ENCODE peak calls at places on chromosomes 4 and X, in four cellular contexts. T, L, H and N are unnamed samples.

GRCh38 chr4:4763815-4764202 is 95.7 kb upstream of the MSX1 start:
- DNase-seq in T (no peak), L (no peak), H (peak; percentile 25), N (no peak)

GRCh38 chr4:39855909-39856512 is 121.7 kb downstream of the PDS5A start:
- DNase-seq in T (no peak), L (peak; percentile 4), H (no peak), N (no peak)

GRCh38 chr4:108982786-108983185 is 219.9 kb upstream of the ETNPPL start:
- DNase-seq in T (no peak), L (no peak), H (no peak), N (no peak)

GRCh38 chr4:95761441-95761840 is 78.5 kb upstream of the PDHA2 start:
- DNase-seq in T (no peak), L (no peak), H (no peak), N (no peak)

GRCh38 chrX:93874554-93874953 is 200.5 kb downstream of the FAM133A start:
- DNase-seq in T (peak; percentile 16), L (peak; percentile 22), H (peak; percentile 1), N (peak; percentile 31)

GRCh38 chr4:121273191-121273590 is 107.6 kb downstream of the QRFPR start:
- DNase-seq in T (no peak), L (no peak), H (no peak), N (no peak)

GRCh38 chr4:16237715-16238114 is 11.4 kb upstream of the TAPT1 start:
- DNase-seq in T (no peak), L (no peak), H (no peak), N (no peak)

GRCh38 chr4:128315756-128316520 is 28.3 kb upstream of the PGRMC2 start:
- DNase-seq in T (no peak), L (no peak), H (no peak), N (no peak)

GRCh38 chrX:47361538-47362511 is 8.6 kb upstream of the ZNF157 start:
- DNase-seq in T (peak; percentile 80), L (peak; percentile 16), H (peak; percentile 67), N (peak; percentile 78)
- TF ChIP-seq FOXJ3 in T (no peak), L (no peak), H (no peak), N (no peak)

DNA sequence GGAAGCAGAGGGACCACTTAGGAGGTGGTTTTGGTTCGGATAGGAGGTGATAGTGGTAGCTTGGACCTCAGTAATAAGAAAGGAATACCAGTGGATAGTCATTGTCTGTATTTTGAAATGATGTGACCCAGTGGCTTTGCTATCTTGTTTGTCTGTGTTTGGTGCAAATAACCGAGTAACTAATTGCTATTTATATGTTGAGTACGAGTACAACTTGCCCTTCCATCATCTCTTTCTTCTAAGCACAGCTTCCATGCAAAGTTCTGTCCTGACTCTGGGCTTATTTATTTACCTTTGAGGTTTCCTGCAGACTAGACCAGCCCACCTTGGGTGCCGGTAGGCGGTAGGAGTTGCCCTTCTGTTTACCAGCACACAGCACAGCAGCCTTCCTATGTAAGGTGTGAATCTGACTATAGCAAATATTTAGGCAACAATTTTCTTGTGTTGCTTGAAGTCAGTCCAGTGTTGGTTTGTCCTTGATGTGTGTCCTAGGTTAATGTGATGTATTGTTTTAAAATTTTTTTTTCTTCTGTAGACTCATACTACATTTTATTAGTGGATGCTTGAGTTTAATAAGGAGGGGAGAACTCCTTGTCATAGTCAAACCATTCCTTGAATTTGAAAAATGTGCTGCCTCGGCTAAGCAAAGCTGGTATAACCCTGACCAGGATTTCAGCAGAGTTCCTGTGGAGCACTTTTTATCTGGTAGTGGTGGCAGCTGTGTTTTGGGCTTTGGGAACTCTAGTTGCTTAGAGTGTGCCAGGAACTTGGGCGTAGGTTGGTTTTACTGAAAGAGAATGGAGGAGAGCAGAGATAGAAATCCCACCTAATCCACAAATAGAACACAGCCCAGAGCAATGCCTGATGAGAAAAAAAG is 21.9 kb downstream of the PTTG2 start:
- DNase-seq in T (no peak), L (no peak), H (peak; percentile 28), N (no peak)
- TF ChIP-seq FOXJ3 in T (no peak), L (no peak), H (no peak), N (no peak)

DNA sequence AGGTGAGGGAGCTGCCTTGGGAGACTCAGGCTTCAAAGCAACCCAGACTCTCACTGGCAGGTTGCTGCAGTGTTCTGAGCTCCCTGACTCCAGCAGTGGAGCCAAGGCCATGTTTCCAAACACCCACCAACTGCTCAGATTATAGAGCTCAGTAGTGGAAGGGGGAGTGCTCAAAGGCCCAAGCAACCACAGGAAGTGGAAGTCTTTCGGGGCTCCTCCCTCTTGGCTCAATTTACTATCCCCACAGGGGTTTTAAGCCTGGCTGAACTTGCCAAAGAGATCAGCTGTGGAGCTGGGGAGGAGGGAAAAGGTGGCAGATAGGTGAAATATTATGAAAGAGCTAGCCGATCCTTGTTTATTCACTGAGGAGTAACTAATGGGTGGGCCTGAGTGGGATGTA is 82.5 kb downstream of the HPRT1 start:
- DNase-seq in T (no peak), L (peak; percentile 52), H (no peak), N (no peak)
- TF ChIP-seq FOXJ3 in T (no peak), L (no peak), H (no peak), N (no peak)

GRCh38 chr4:135243960-135244561 is 1042.5 kb upstream of the PABPC4L start:
- DNase-seq in T (no peak), L (no peak), H (no peak), N (no peak)
- TF ChIP-seq FOXJ3 in T (no peak), L (no peak), H (no peak), N (no peak)

DNA sequence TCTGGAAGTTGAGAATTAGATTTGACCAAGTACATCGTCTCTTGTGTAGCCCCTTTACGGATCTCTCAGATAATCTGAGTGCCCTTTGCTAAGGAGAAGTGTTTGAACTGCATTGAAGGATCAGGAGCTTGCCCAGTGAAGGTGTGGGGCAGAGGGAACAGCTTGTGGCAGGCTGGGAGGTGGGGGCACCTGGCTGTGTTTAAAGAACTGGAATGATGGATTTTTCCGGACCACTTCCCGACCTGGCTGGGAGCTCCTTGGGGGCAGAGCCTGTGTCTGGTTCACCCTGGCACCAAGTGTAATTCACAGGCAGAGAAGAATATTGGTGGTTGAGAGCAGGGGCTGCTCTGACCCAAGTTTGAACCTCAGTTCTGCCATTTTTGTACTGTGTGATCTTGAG is 18.4 kb downstream of the TBC1D14 start:
- DNase-seq in T (no peak), L (no peak), H (no peak), N (no peak)
- TF ChIP-seq FOXJ3 in T (no peak), L (no peak), H (no peak), N (no peak)

DNA sequence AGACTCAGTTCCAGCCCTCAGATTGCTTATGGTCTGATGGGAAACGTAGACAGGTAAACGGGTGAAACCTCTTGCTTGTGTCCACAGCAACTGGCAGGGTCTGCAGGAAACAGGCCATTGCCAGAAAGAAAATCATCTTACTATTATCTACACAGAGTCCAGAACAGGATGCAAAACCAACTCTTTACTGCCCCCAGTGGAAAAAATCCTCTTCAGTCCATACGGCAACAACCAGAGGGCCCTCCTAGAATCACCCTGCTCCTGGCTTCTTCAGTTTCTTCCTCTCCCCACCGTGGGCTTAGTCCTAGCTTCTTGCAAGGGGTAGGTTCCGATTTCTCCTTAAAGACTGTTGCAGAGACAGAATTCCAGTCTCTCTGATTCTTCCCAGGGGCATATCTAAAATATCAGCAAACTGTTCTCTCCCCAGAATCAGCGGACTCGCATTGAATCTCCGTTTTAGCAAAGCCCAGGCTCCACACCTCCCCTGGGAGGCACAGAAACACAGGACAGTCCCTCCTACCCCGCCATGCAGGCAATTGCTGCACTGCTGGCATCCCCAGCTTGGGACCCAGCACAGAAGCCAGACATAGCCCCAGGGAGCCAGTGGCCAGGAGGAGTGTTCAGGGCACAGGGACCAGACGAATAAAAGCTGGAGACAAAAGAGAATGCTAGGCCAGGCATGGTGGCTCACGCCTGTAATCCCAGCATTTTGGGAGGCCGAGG is 41.0 kb upstream of the SH3RF1 start:
- DNase-seq in T (peak; percentile 51), L (peak; percentile 46), H (peak; percentile 73), N (peak; percentile 30)
- TF ChIP-seq FOXJ3 in T (no peak), L (no peak), H (no peak), N (no peak)